ENCODE peak calls at places on chromosome 11, in nine cellular contexts. P is K562, X is heart left ventricle, I is A549, U is HCT116, R is sigmoid colon, C is tibial nerve, V is H1, Z is esophagus squamous epithelium. Q is an unnamed sample.

GRCh38 chr11:78351193-78351592 is 66.4 kb downstream of the GAB2 start:
- DNase-seq in P (no peak), X (no peak), I (no peak), U (no peak), R (no peak), C (no peak), V (no peak), Z (no peak), Q (no peak)

GRCh38 chr11:9563196-9563730 is 10.2 kb upstream of the WEE1 start:
- DNase-seq in P (no peak), X (no peak), I (no peak), U (no peak), R (no peak), C (no peak), V (no peak), Z (no peak), Q (no peak)

GRCh38 chr11:514606-515005 is 7.6 kb upstream of the RNH1 start:
- DNase-seq in P (no peak), X (no peak), I (no peak), U (no peak), R (no peak), C (no peak), V (no peak), Z (no peak), Q (no peak)

GRCh38 chr11:122778148-122778547 is 60.2 kb upstream of the CRTAM start:
- DNase-seq in P (no peak), X (no peak), I (peak; percentile 11), U (no peak), R (no peak), C (no peak), V (no peak), Z (no peak), Q (no peak)

GRCh38 chr11:94129505-94130335 is 1.1 kb downstream of the PANX1 start:
- DNase-seq in P (no peak), X (no peak), I (no peak), U (peak; percentile 56), R (no peak), C (no peak), V (no peak), Z (no peak), Q (no peak)

GRCh38 chr11:76279651-76280050 is 73.3 kb upstream of the WNT11 start:
- DNase-seq in P (no peak), X (no peak), I (no peak), U (no peak), R (no peak), C (no peak), V (peak; percentile 19), Z (no peak), Q (no peak)

GRCh38 chr11:108364159-108364558 is 103.2 kb downstream of the C11orf65 start:
- DNase-seq in P (no peak), X (no peak), I (no peak), U (no peak), R (no peak), C (no peak), V (no peak), Z (no peak), Q (no peak)

GRCh38 chr11:73262851-73263495 is 9.2 kb upstream of the P2RY6 start:
- DNase-seq in P (no peak), X (no peak), I (no peak), U (no peak), R (no peak), C (no peak), V (no peak), Z (no peak), Q (no peak)

GRCh38 chr11:134482128-134482527 is 70.1 kb upstream of the B3GAT1 start:
- DNase-seq in P (no peak), X (no peak), I (no peak), U (no peak), R (no peak), C (no peak), V (no peak), Z (no peak), Q (peak; percentile 34)

GRCh38 chr11:67648796-67649613 is 1.5 kb downstream of the ACY3 start:
- DNase-seq in P (no peak), X (peak; percentile 26), I (no peak), U (no peak), R (peak; percentile 61), C (no peak), V (no peak), Z (no peak), Q (peak; percentile 57)

GRCh38 chr11:94851864-94852581 is 83.9 kb downstream of the AMOTL1 start:
- DNase-seq in P (no peak), X (no peak), I (no peak), U (no peak), R (no peak), C (no peak), V (no peak), Z (no peak), Q (no peak)

GRCh38 chr11:44133335-44133946 is 38.0 kb downstream of the EXT2 start:
- DNase-seq in P (peak; percentile 48), X (no peak), I (peak; percentile 23), U (no peak), R (no peak), C (no peak), V (no peak), Z (no peak), Q (no peak)

GRCh38 chr11:60905551-60906113 is 753 bp downstream of the PRPF19 start:
- DNase-seq in P (peak; percentile 58), X (no peak), I (no peak), U (no peak), R (peak; percentile 58), C (no peak), V (no peak), Z (no peak), Q (no peak)

GRCh38 chr11:134727204-134727603 is 315.2 kb upstream of the B3GAT1 start:
- DNase-seq in P (peak; percentile 44), X (no peak), I (no peak), U (peak; percentile 10), R (no peak), C (no peak), V (no peak), Z (no peak), Q (no peak)

GRCh38 chr11:130873766-130874165 is 42.5 kb downstream of the SNX19 start:
- DNase-seq in P (no peak), X (no peak), I (no peak), U (no peak), R (no peak), C (no peak), V (no peak), Z (no peak), Q (no peak)

GRCh38 chr11:91997178-91997577 is 227.4 kb upstream of the FAT3 start:
- DNase-seq in P (no peak), X (no peak), I (no peak), U (no peak), R (no peak), C (no peak), V (no peak), Z (no peak), Q (no peak)

GRCh38 chr11:110472858-110473257 is 43.1 kb downstream of the FDX1 start:
- DNase-seq in P (no peak), X (no peak), I (no peak), U (no peak), R (no peak), C (no peak), V (no peak), Z (no peak), Q (no peak)

GRCh38 chr11:77677138-77677537 is 39.5 kb upstream of the CLNS1A start:
- DNase-seq in P (no peak), X (no peak), I (no peak), U (no peak), R (no peak), C (no peak), V (no peak), Z (no peak), Q (no peak)

GRCh38 chr11:56688554-56688953 is 10.3 kb upstream of the OR9G1 start:
- DNase-seq in P (no peak), X (no peak), I (no peak), U (no peak), R (no peak), C (no peak), V (no peak), Z (no peak), Q (no peak)

GRCh38 chr11:60428517-60428916 is 855 bp upstream of the MS4A5 start:
- DNase-seq in P (no peak), X (no peak), I (no peak), U (peak; percentile 26), R (no peak), C (no peak), V (no peak), Z (no peak), Q (no peak)

GRCh38 chr11:34975482-34975881 is 59.1 kb downstream of the PDHX start:
- DNase-seq in P (no peak), X (no peak), I (no peak), U (no peak), R (no peak), C (no peak), V (no peak), Z (no peak), Q (no peak)
- TF ChIP-seq POLR2A in P (no peak), X (no peak), I (no peak), U (no peak), R (no peak), C (no peak), V (no peak), Z (no peak), Q (no peak)

DNA sequence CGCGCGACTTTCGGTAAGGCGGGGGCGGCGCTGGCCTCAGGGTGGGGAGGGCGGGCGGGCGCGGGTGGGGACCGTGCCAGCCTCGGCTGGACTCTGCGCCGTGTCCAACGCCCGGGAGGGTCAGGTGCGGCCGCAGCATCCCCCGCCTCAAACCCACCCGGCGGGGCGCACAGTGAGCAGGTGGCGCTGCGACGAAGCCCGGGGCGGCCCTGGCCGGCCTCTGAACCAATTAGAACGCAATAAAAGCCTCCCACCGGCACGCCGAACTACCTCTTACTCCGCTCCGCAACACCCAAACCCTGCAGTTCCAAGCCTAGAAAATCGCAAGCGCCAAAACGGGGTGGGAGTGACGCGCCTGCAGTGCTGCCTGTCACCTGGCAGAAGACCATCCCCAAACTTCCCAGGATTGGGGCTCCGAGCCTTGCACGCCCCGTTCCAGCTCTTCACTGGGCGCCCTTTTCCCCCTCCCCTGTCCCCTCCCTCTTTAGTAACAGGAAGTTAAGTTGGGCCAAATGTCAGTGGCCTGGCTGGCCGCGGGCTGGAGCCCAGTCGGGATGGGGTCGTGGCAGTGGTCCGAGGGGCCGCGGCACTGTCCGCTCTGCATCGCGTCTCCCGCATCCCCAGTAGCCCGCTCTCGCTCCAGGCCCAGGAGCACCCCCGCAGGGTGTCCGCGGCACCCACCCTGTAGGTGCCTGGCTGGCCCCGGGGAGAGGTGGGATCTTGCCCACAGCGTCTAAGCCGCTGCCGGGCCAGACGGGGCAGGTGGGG is 508 bp downstream of the MICAL2 start:
- DNase-seq in P (peak; percentile 53), X (peak; percentile 74), I (no peak), U (no peak), R (peak; percentile 76), C (no peak), V (no peak), Z (no peak), Q (no peak)
- TF ChIP-seq POLR2A in P (no peak), X (no peak), I (no peak), U (no peak), R (no peak), C (peak; percentile 7), V (no peak), Z (peak; percentile 17), Q (no peak)

GRCh38 chr11:70397983-70398833 is at the start of gene CTTN:
- DNase-seq in P (peak; percentile 90), X (peak; percentile 92), I (peak; percentile 92), U (peak; percentile 71), R (peak; percentile 93), C (peak; percentile 69), V (peak; percentile 80), Z (no peak), Q (peak; percentile 92)
- TF ChIP-seq POLR2A in P (peak; percentile 86), X (peak; percentile 82), I (peak; percentile 57), U (peak; percentile 85), R (peak; percentile 22), C (no peak), V (peak; percentile 70), Z (peak; percentile 84), Q (peak; percentile 48)

GRCh38 chr11:3169235-3169951 is 4.3 kb upstream of the OSBPL5 start:
- DNase-seq in P (peak; percentile 96), X (no peak), I (no peak), U (peak; percentile 21), R (peak; percentile 79), C (no peak), V (no peak), Z (no peak), Q (peak; percentile 85)
- TF ChIP-seq POLR2A in P (peak; percentile 66), X (peak; percentile 27), I (no peak), U (no peak), R (no peak), C (no peak), V (no peak), Z (no peak), Q (no peak)

Q was measured in suprapubic skin.